ENCODE peak calls at places on chromosomes 12 and 14, in six cellular contexts. One of them, this sample, is unnamed.

GRCh38 chr14:92005019-92005418 is 34.8 kb downstream of the TRIP11 start:
- DNase-seq in hypothalamus: no peak
- DNase-seq in naive thymus-derived CD8-positive, alpha-beta T cell: no peak
- DNase-seq in activated effector memory CD4-positive, alpha-beta T cell treated with anti-CD3 and anti-CD28 coated beads, Interleukin-2, amount 50 U/mL, for 16 hours: no peak
- DNase-seq in T follicular helper cell: no peak
- DNase-seq in glomerular endothelial cell: no peak
- DNase-seq in this sample: no peak

GRCh38 chr12:48004039-48004940 is at the start of gene COL2A1:
- DNase-seq in glomerular endothelial cell: no peak
- DNase-seq in T follicular helper cell: no peak
- DNase-seq in naive thymus-derived CD8-positive, alpha-beta T cell: no peak
- DNase-seq in activated effector memory CD4-positive, alpha-beta T cell treated with anti-CD3 and anti-CD28 coated beads, Interleukin-2, amount 50 U/mL, for 16 hours: no peak
- DNase-seq in hypothalamus: no peak
- DNase-seq in this sample: no peak

GRCh38 chr14:69135133-69135532 is 17.8 kb downstream of the DCAF5 start:
- DNase-seq in activated effector memory CD4-positive, alpha-beta T cell treated with anti-CD3 and anti-CD28 coated beads, Interleukin-2, amount 50 U/mL, for 16 hours: no peak
- DNase-seq in naive thymus-derived CD8-positive, alpha-beta T cell: no peak
- DNase-seq in T follicular helper cell: no peak
- DNase-seq in glomerular endothelial cell: no peak
- DNase-seq in hypothalamus: no peak
- DNase-seq in this sample: no peak

GRCh38 chr14:35879141-35879648 is 53.1 kb downstream of the BRMS1L start:
- DNase-seq in glomerular endothelial cell: no peak
- DNase-seq in hypothalamus: no peak
- DNase-seq in naive thymus-derived CD8-positive, alpha-beta T cell: no peak
- DNase-seq in T follicular helper cell: no peak
- DNase-seq in activated effector memory CD4-positive, alpha-beta T cell treated with anti-CD3 and anti-CD28 coated beads, Interleukin-2, amount 50 U/mL, for 16 hours: no peak
- DNase-seq in this sample: no peak

GRCh38 chr14:105943973-105944602 is 417.7 kb downstream of the TMEM121 start:
- DNase-seq in activated effector memory CD4-positive, alpha-beta T cell treated with anti-CD3 and anti-CD28 coated beads, Interleukin-2, amount 50 U/mL, for 16 hours: no peak
- DNase-seq in naive thymus-derived CD8-positive, alpha-beta T cell: no peak
- DNase-seq in glomerular endothelial cell: no peak
- DNase-seq in T follicular helper cell: no peak
- DNase-seq in hypothalamus: no peak
- DNase-seq in this sample: no peak

GRCh38 chr14:22955702-22956575 is 951 bp downstream of the HAUS4 start:
- DNase-seq in activated effector memory CD4-positive, alpha-beta T cell treated with anti-CD3 and anti-CD28 coated beads, Interleukin-2, amount 50 U/mL, for 16 hours: no peak
- DNase-seq in T follicular helper cell: no peak
- DNase-seq in glomerular endothelial cell: no peak
- DNase-seq in hypothalamus: no peak
- DNase-seq in naive thymus-derived CD8-positive, alpha-beta T cell: no peak
- DNase-seq in this sample: no peak

GRCh38 chr12:62679569-62679968 is 212.9 kb downstream of the MON2 start:
- DNase-seq in glomerular endothelial cell: no peak
- DNase-seq in naive thymus-derived CD8-positive, alpha-beta T cell: no peak
- DNase-seq in hypothalamus: no peak
- DNase-seq in activated effector memory CD4-positive, alpha-beta T cell treated with anti-CD3 and anti-CD28 coated beads, Interleukin-2, amount 50 U/mL, for 16 hours: no peak
- DNase-seq in T follicular helper cell: no peak
- DNase-seq in this sample: no peak

GRCh38 chr14:69580009-69580577 is 5.4 kb upstream of the CCDC177 start:
- DNase-seq in T follicular helper cell: no peak
- DNase-seq in naive thymus-derived CD8-positive, alpha-beta T cell: no peak
- DNase-seq in glomerular endothelial cell: no peak
- DNase-seq in activated effector memory CD4-positive, alpha-beta T cell treated with anti-CD3 and anti-CD28 coated beads, Interleukin-2, amount 50 U/mL, for 16 hours: no peak
- DNase-seq in hypothalamus: no peak
- DNase-seq in this sample: no peak

GRCh38 chr12:65152586-65152985 is 16.8 kb upstream of the LEMD3 start:
- DNase-seq in hypothalamus: no peak
- DNase-seq in glomerular endothelial cell: no peak
- DNase-seq in activated effector memory CD4-positive, alpha-beta T cell treated with anti-CD3 and anti-CD28 coated beads, Interleukin-2, amount 50 U/mL, for 16 hours: no peak
- DNase-seq in T follicular helper cell: no peak
- DNase-seq in naive thymus-derived CD8-positive, alpha-beta T cell: no peak
- DNase-seq in this sample: no peak

GRCh38 chr14:86654558-86655184 is 1124.7 kb downstream of the FLRT2 start:
- DNase-seq in naive thymus-derived CD8-positive, alpha-beta T cell: no peak
- DNase-seq in hypothalamus: no peak
- DNase-seq in glomerular endothelial cell: no peak
- DNase-seq in activated effector memory CD4-positive, alpha-beta T cell treated with anti-CD3 and anti-CD28 coated beads, Interleukin-2, amount 50 U/mL, for 16 hours: peak
- DNase-seq in T follicular helper cell: no peak
- DNase-seq in this sample: no peak

GRCh38 chr14:54727929-54728328 is 161.0 kb downstream of the SAMD4A start:
- DNase-seq in activated effector memory CD4-positive, alpha-beta T cell treated with anti-CD3 and anti-CD28 coated beads, Interleukin-2, amount 50 U/mL, for 16 hours: no peak
- DNase-seq in naive thymus-derived CD8-positive, alpha-beta T cell: no peak
- DNase-seq in glomerular endothelial cell: no peak
- DNase-seq in hypothalamus: no peak
- DNase-seq in T follicular helper cell: no peak
- DNase-seq in this sample: no peak

GRCh38 chr12:76346798-76347420 is 1.3 kb downstream of the BBS10 start:
- DNase-seq in hypothalamus: peak
- DNase-seq in naive thymus-derived CD8-positive, alpha-beta T cell: no peak
- DNase-seq in glomerular endothelial cell: peak
- DNase-seq in T follicular helper cell: no peak
- DNase-seq in activated effector memory CD4-positive, alpha-beta T cell treated with anti-CD3 and anti-CD28 coated beads, Interleukin-2, amount 50 U/mL, for 16 hours: no peak
- DNase-seq in this sample: no peak

GRCh38 chr14:63713765-63714164 is 14.1 kb downstream of the SGPP1 start:
- DNase-seq in hypothalamus: no peak
- DNase-seq in activated effector memory CD4-positive, alpha-beta T cell treated with anti-CD3 and anti-CD28 coated beads, Interleukin-2, amount 50 U/mL, for 16 hours: no peak
- DNase-seq in T follicular helper cell: no peak
- DNase-seq in glomerular endothelial cell: no peak
- DNase-seq in naive thymus-derived CD8-positive, alpha-beta T cell: no peak
- DNase-seq in this sample: no peak

GRCh38 chr12:102513272-102513671 is 32.9 kb upstream of the IGF1 start:
- DNase-seq in hypothalamus: no peak
- DNase-seq in naive thymus-derived CD8-positive, alpha-beta T cell: no peak
- DNase-seq in T follicular helper cell: no peak
- DNase-seq in glomerular endothelial cell: no peak
- DNase-seq in activated effector memory CD4-positive, alpha-beta T cell treated with anti-CD3 and anti-CD28 coated beads, Interleukin-2, amount 50 U/mL, for 16 hours: no peak
- DNase-seq in this sample: no peak

GRCh38 chr12:110741795-110742717 is 635 bp downstream of the PPP1CC start:
- DNase-seq in hypothalamus: no peak
- DNase-seq in T follicular helper cell: no peak
- DNase-seq in glomerular endothelial cell: no peak
- DNase-seq in activated effector memory CD4-positive, alpha-beta T cell treated with anti-CD3 and anti-CD28 coated beads, Interleukin-2, amount 50 U/mL, for 16 hours: peak
- DNase-seq in naive thymus-derived CD8-positive, alpha-beta T cell: no peak
- DNase-seq in this sample: no peak

GRCh38 chr14:21191809-21192446 is 36.1 kb upstream of the OR5AU1 start:
- DNase-seq in activated effector memory CD4-positive, alpha-beta T cell treated with anti-CD3 and anti-CD28 coated beads, Interleukin-2, amount 50 U/mL, for 16 hours: peak
- DNase-seq in T follicular helper cell: peak
- DNase-seq in naive thymus-derived CD8-positive, alpha-beta T cell: peak
- DNase-seq in hypothalamus: peak
- DNase-seq in glomerular endothelial cell: no peak
- DNase-seq in this sample: peak

GRCh38 chr14:68013326-68013725 is 193.7 kb downstream of the RAD51B start:
- DNase-seq in glomerular endothelial cell: no peak
- DNase-seq in T follicular helper cell: no peak
- DNase-seq in activated effector memory CD4-positive, alpha-beta T cell treated with anti-CD3 and anti-CD28 coated beads, Interleukin-2, amount 50 U/mL, for 16 hours: no peak
- DNase-seq in hypothalamus: no peak
- DNase-seq in naive thymus-derived CD8-positive, alpha-beta T cell: no peak
- DNase-seq in this sample: no peak

GRCh38 chr14:102187044-102187443 is 47.3 kb downstream of the WDR20 start:
- DNase-seq in naive thymus-derived CD8-positive, alpha-beta T cell: no peak
- DNase-seq in glomerular endothelial cell: no peak
- DNase-seq in activated effector memory CD4-positive, alpha-beta T cell treated with anti-CD3 and anti-CD28 coated beads, Interleukin-2, amount 50 U/mL, for 16 hours: no peak
- DNase-seq in T follicular helper cell: no peak
- DNase-seq in hypothalamus: no peak
- DNase-seq in this sample: no peak

GRCh38 chr14:33857650-33858049 is 93.2 kb downstream of the EGLN3 start:
- DNase-seq in activated effector memory CD4-positive, alpha-beta T cell treated with anti-CD3 and anti-CD28 coated beads, Interleukin-2, amount 50 U/mL, for 16 hours: no peak
- DNase-seq in glomerular endothelial cell: no peak
- DNase-seq in hypothalamus: no peak
- DNase-seq in T follicular helper cell: no peak
- DNase-seq in naive thymus-derived CD8-positive, alpha-beta T cell: no peak
- DNase-seq in this sample: no peak

GRCh38 chr12:6272300-6273208 is 37.9 kb upstream of the PLEKHG6 start:
- DNase-seq in activated effector memory CD4-positive, alpha-beta T cell treated with anti-CD3 and anti-CD28 coated beads, Interleukin-2, amount 50 U/mL, for 16 hours: peak
- DNase-seq in T follicular helper cell: no peak
- DNase-seq in glomerular endothelial cell: no peak
- DNase-seq in hypothalamus: no peak
- DNase-seq in naive thymus-derived CD8-positive, alpha-beta T cell: no peak
- DNase-seq in this sample: peak

GRCh38 chr12:34301251-34302130 is 279.2 kb downstream of the ALG10 start:
- DNase-seq in activated effector memory CD4-positive, alpha-beta T cell treated with anti-CD3 and anti-CD28 coated beads, Interleukin-2, amount 50 U/mL, for 16 hours: peak
- DNase-seq in glomerular endothelial cell: no peak
- DNase-seq in naive thymus-derived CD8-positive, alpha-beta T cell: peak
- DNase-seq in T follicular helper cell: no peak
- DNase-seq in hypothalamus: no peak
- DNase-seq in this sample: peak

GRCh38 chr12:65946821-65947220 is 122.5 kb downstream of the HMGA2 start:
- DNase-seq in T follicular helper cell: no peak
- DNase-seq in hypothalamus: no peak
- DNase-seq in activated effector memory CD4-positive, alpha-beta T cell treated with anti-CD3 and anti-CD28 coated beads, Interleukin-2, amount 50 U/mL, for 16 hours: no peak
- DNase-seq in naive thymus-derived CD8-positive, alpha-beta T cell: no peak
- DNase-seq in glomerular endothelial cell: no peak
- DNase-seq in this sample: no peak

GRCh38 chr14:96631030-96631429 is 128.8 kb downstream of the PAPOLA start:
- DNase-seq in naive thymus-derived CD8-positive, alpha-beta T cell: no peak
- DNase-seq in glomerular endothelial cell: no peak
- DNase-seq in T follicular helper cell: no peak
- DNase-seq in hypothalamus: no peak
- DNase-seq in activated effector memory CD4-positive, alpha-beta T cell treated with anti-CD3 and anti-CD28 coated beads, Interleukin-2, amount 50 U/mL, for 16 hours: peak
- DNase-seq in this sample: no peak

GRCh38 chr12:24846689-24847088 is 102.2 kb downstream of the BCAT1 start:
- DNase-seq in glomerular endothelial cell: no peak
- DNase-seq in activated effector memory CD4-positive, alpha-beta T cell treated with anti-CD3 and anti-CD28 coated beads, Interleukin-2, amount 50 U/mL, for 16 hours: no peak
- DNase-seq in naive thymus-derived CD8-positive, alpha-beta T cell: no peak
- DNase-seq in hypothalamus: no peak
- DNase-seq in T follicular helper cell: no peak
- DNase-seq in this sample: no peak

GRCh38 chr12:74728006-74728405 is 190.4 kb downstream of the ATXN7L3B start:
- DNase-seq in T follicular helper cell: no peak
- DNase-seq in hypothalamus: no peak
- DNase-seq in glomerular endothelial cell: no peak
- DNase-seq in activated effector memory CD4-positive, alpha-beta T cell treated with anti-CD3 and anti-CD28 coated beads, Interleukin-2, amount 50 U/mL, for 16 hours: no peak
- DNase-seq in naive thymus-derived CD8-positive, alpha-beta T cell: no peak
- DNase-seq in this sample: no peak

GRCh38 chr12:85825751-85826150 is 10.5 kb downstream of the RASSF9 start:
- DNase-seq in glomerular endothelial cell: no peak
- DNase-seq in T follicular helper cell: no peak
- DNase-seq in naive thymus-derived CD8-positive, alpha-beta T cell: no peak
- DNase-seq in activated effector memory CD4-positive, alpha-beta T cell treated with anti-CD3 and anti-CD28 coated beads, Interleukin-2, amount 50 U/mL, for 16 hours: no peak
- DNase-seq in hypothalamus: no peak
- DNase-seq in this sample: no peak

GRCh38 chr14:50388256-50388931 is 8.3 kb downstream of the CDKL1 start:
- DNase-seq in glomerular endothelial cell: no peak
- DNase-seq in activated effector memory CD4-positive, alpha-beta T cell treated with anti-CD3 and anti-CD28 coated beads, Interleukin-2, amount 50 U/mL, for 16 hours: no peak
- DNase-seq in naive thymus-derived CD8-positive, alpha-beta T cell: no peak
- DNase-seq in hypothalamus: no peak
- DNase-seq in T follicular helper cell: no peak
- DNase-seq in this sample: peak

GRCh38 chr12:123427036-123427769 is 9.3 kb downstream of the RILPL2 start:
- DNase-seq in glomerular endothelial cell: no peak
- DNase-seq in T follicular helper cell: peak
- DNase-seq in hypothalamus: no peak
- DNase-seq in naive thymus-derived CD8-positive, alpha-beta T cell: no peak
- DNase-seq in activated effector memory CD4-positive, alpha-beta T cell treated with anti-CD3 and anti-CD28 coated beads, Interleukin-2, amount 50 U/mL, for 16 hours: peak
- DNase-seq in this sample: peak

This sample was measured in spleen.